ENCODE peak calls at places on chromosomes 3 and 15, in nine cellular contexts. Y is CD4-positive, alpha-beta T cell; D is AG04449; H is effector memory CD4-positive, alpha-beta T cell; F is HT1080; A is RCC 7860; S is WTC11; J is cardiac muscle cell; K is skeletal muscle cell. U is an unnamed sample.

GRCh38 chr15:41561777-41562145 is 2.7 kb downstream of the TYRO3 start:
- DNase-seq in S (peak), J (no peak), H (no peak), F (no peak), D (no peak), Y (no peak), A (no peak), K (no peak), U (no peak)

GRCh38 chr3:14876942-14877341 is 58.2 kb downstream of the FGD5 start:
- DNase-seq in K (no peak), D (no peak), H (no peak), S (no peak), J (no peak), Y (no peak), F (no peak), A (no peak), U (no peak)

GRCh38 chr3:110564674-110565073 is 506.9 kb upstream of the NECTIN3 start:
- DNase-seq in H (no peak), K (no peak), S (no peak), D (no peak), F (no peak), J (no peak), Y (no peak), A (no peak), U (no peak)

GRCh38 chr3:148036331-148036881 is 627.2 kb downstream of the ZIC1 start:
- DNase-seq in F (peak), S (no peak), D (no peak), K (no peak), J (no peak), A (no peak), H (no peak), Y (no peak), U (peak)

GRCh38 chr3:152031321-152031720 is 157.9 kb downstream of the SUCNR1 start:
- DNase-seq in H (no peak), K (no peak), A (no peak), D (no peak), F (no peak), J (no peak), S (no peak), Y (no peak), U (no peak)

GRCh38 chr15:62712455-62712839 is 330.1 kb upstream of the TPM1 start:
- DNase-seq in K (no peak), H (no peak), A (no peak), D (no peak), S (no peak), Y (no peak), J (no peak), F (no peak), U (no peak)

GRCh38 chr3:162799910-162800309 is 1303.3 kb downstream of the OTOL1 start:
- DNase-seq in F (no peak), K (no peak), H (no peak), J (no peak), S (no peak), D (no peak), Y (no peak), A (peak), U (no peak)

GRCh38 chr3:187222801-187223200 is 25.5 kb downstream of the RTP1 start:
- DNase-seq in S (no peak), K (no peak), Y (no peak), D (no peak), J (no peak), A (no peak), H (no peak), F (no peak), U (no peak)

GRCh38 chr3:36786921-36787890 is 22.9 kb upstream of the DCLK3 start:
- DNase-seq in D (no peak), H (no peak), A (no peak), Y (no peak), J (no peak), K (no peak), S (no peak), F (no peak), U (no peak)

GRCh38 chr3:9402410-9403228 is 5.2 kb downstream of the SETD5 start:
- DNase-seq in H (no peak), F (peak), Y (no peak), A (no peak), K (no peak), D (no peak), J (peak), S (peak), U (no peak)

GRCh38 chr3:127628788-127629456 is at the start of gene PODXL2:
- DNase-seq in Y (no peak), A (no peak), H (peak), F (peak), D (no peak), K (peak), S (peak), J (peak), U (no peak)

GRCh38 chr15:85746641-85747040 is 48.1 kb downstream of the KLHL25 start:
- DNase-seq in Y (no peak), A (no peak), S (no peak), H (no peak), F (no peak), K (no peak), J (no peak), D (no peak), U (no peak)

GRCh38 chr15:80878242-80878866 is 99.2 kb downstream of the CEMIP start:
- DNase-seq in D (no peak), F (no peak), K (peak), J (no peak), S (no peak), A (no peak), H (no peak), Y (no peak), U (no peak)